ENCODE peak calls at places on chromosomes 7 and 10, in ten cellular contexts. T is GM23248; S is activated T-helper 9 cell treated with anti-CD3 and anti-CD28 coated beads, Interleukin-2, amount 50 U/mL, for 16 hours; A is mammary epithelial cell; J is Caco-2; M is mucosa of descending colon; E is HS-27A; W is spleen; O is DMS153; V is T-helper 9 cell. Q is an unnamed sample.

GRCh38 chr10:66405566-66405965 is 520.3 kb upstream of the LRRTM3 start:
- DNase-seq in T (no peak), S (no peak), A (no peak), J (no peak), M (no peak), E (no peak), W (no peak), O (no peak), V (no peak), Q (no peak)

GRCh38 chr7:93414574-93414973 is 159.9 kb downstream of the CALCR start:
- DNase-seq in T (no peak), S (no peak), A (no peak), J (no peak), M (no peak), E (no peak), W (no peak), O (no peak), V (no peak), Q (no peak)

GRCh38 chr10:86936661-86937501 is 20.5 kb downstream of the MMRN2 start:
- DNase-seq in T (peak), S (no peak), A (no peak), J (no peak), M (no peak), E (no peak), W (no peak), O (no peak), V (no peak), Q (no peak)

GRCh38 chr10:28774051-28774995 is 97.0 kb downstream of the BAMBI start:
- DNase-seq in T (no peak), S (no peak), A (no peak), J (peak), M (no peak), E (no peak), W (no peak), O (peak), V (no peak), Q (peak)

GRCh38 chr7:77331938-77332695 is 84.0 kb downstream of the GSAP start:
- DNase-seq in T (peak), S (peak), A (peak), J (peak), M (peak), E (peak), W (peak), O (peak), V (no peak), Q (peak)

GRCh38 chr7:135210818-135211178 is 528 bp downstream of the WDR91 start:
- DNase-seq in T (peak), S (no peak), A (no peak), J (no peak), M (no peak), E (no peak), W (no peak), O (no peak), V (no peak), Q (peak)

GRCh38 chr7:111803015-111803758 is 240.9 kb upstream of the IMMP2L start:
- DNase-seq in T (peak), S (no peak), A (peak), J (no peak), M (no peak), E (no peak), W (no peak), O (no peak), V (no peak), Q (no peak)

GRCh38 chr7:97342512-97342911 is 225.0 kb downstream of the SDHAF3 start:
- DNase-seq in T (no peak), S (no peak), A (no peak), J (peak), M (peak), E (no peak), W (no peak), O (peak), V (no peak), Q (no peak)

GRCh38 chr7:47763063-47763974 is 181.4 kb upstream of the TNS3 start:
- DNase-seq in T (peak), S (no peak), A (peak), J (peak), M (peak), E (no peak), W (no peak), O (peak), V (no peak), Q (peak)

GRCh38 chr10:63346015-63346441 is 119.7 kb downstream of the JMJD1C start:
- DNase-seq in T (peak), S (no peak), A (peak), J (no peak), M (no peak), E (no peak), W (no peak), O (no peak), V (no peak), Q (no peak)

GRCh38 chr10:115981056-115981455 is 291.9 kb downstream of the GFRA1 start:
- DNase-seq in T (peak), S (no peak), A (no peak), J (no peak), M (no peak), E (no peak), W (no peak), O (no peak), V (no peak), Q (no peak)

GRCh38 chr10:42790835-42791234 is 8.2 kb downstream of the BMS1 start:
- DNase-seq in T (peak), S (no peak), A (no peak), J (no peak), M (no peak), E (no peak), W (no peak), O (no peak), V (no peak), Q (no peak)

GRCh38 chr7:4875391-4875790 is 8.1 kb downstream of the RADIL start:
- DNase-seq in T (no peak), S (no peak), A (no peak), J (no peak), M (no peak), E (no peak), W (no peak), O (no peak), V (no peak), Q (no peak)

GRCh38 chr10:84825330-84825729 is 496.9 kb downstream of the CCSER2 start:
- DNase-seq in T (peak), S (no peak), A (peak), J (peak), M (no peak), E (no peak), W (no peak), O (no peak), V (no peak), Q (no peak)

GRCh38 chr7:909358-910329 is 33.3 kb downstream of the GET4 start:
- DNase-seq in T (peak), S (no peak), A (no peak), J (no peak), M (peak), E (no peak), W (peak), O (no peak), V (no peak), Q (peak)